ENCODE peak calls at places on chromosomes 4 and X, in five cellular contexts. K, M, G, Y and J are unnamed samples.

GRCh38 chr4:122329876-122330595 is 48.8 kb upstream of the ADAD1 start:
- DNase-seq in K (no peak), M (no peak), G (no peak), Y (no peak), J (no peak)

GRCh38 chr4:123807866-123808265 is 411.3 kb downstream of the SPRY1 start:
- DNase-seq in G (no peak), K (no peak), M (no peak), Y (no peak), J (no peak)

GRCh38 chr4:68963389-68963788 is 11.8 kb upstream of the UGT2A3 start:
- DNase-seq in M (no peak), Y (no peak), K (no peak), G (no peak), J (no peak)

GRCh38 chrX:38857736-38858432 is 56.6 kb downstream of the MID1IP1 start:
- DNase-seq in M (no peak), Y (no peak), K (no peak), G (no peak), J (no peak)

GRCh38 chr4:39181520-39181904 is 817 bp upstream of the WDR19 start:
- DNase-seq in G (no peak), M (no peak), Y (no peak), K (no peak), J (no peak)

GRCh38 chr4:76881375-76881774 is 16.6 kb downstream of the SOWAHB start:
- DNase-seq in M (no peak), G (no peak), Y (peak), K (no peak), J (no peak)

GRCh38 chr4:55303818-55304217 is 42.2 kb upstream of the SRD5A3 start:
- DNase-seq in K (no peak), Y (peak), G (no peak), M (no peak), J (no peak)

GRCh38 chr4:143186202-143186601 is 1.5 kb downstream of the USP38 start:
- DNase-seq in K (no peak), Y (no peak), G (no peak), M (no peak), J (no peak)

GRCh38 chr4:35025152-35025834 is 1219.0 kb downstream of the ARAP2 start:
- DNase-seq in Y (no peak), G (no peak), M (no peak), K (no peak), J (no peak)

GRCh38 chr4:156969136-156969535 is 2.5 kb downstream of the PDGFC start:
- DNase-seq in G (no peak), M (no peak), K (no peak), Y (no peak), J (no peak)

GRCh38 chr4:131006388-131006787 is 1910.4 kb downstream of the C4orf33 start:
- DNase-seq in K (no peak), M (no peak), G (no peak), Y (no peak), J (no peak)

GRCh38 chr4:142350886-142351285 is 495.2 kb downstream of the INPP4B start:
- DNase-seq in Y (no peak), G (no peak), M (no peak), K (no peak), J (no peak)

GRCh38 chrX:153817291-153817690 is 13.1 kb downstream of the PDZD4 start:
- DNase-seq in G (no peak), M (no peak), K (no peak), Y (no peak), J (no peak)

GRCh38 chr4:165873298-165874071 is 448 bp downstream of the TLL1 start:
- DNase-seq in G (peak), M (peak), K (no peak), Y (peak), J (no peak)

GRCh38 chr4:1975391-1975801 is 33.4 kb downstream of the NELFA start:
- DNase-seq in M (no peak), Y (no peak), K (no peak), G (no peak), J (no peak)

GRCh38 chrX:10393899-10394298 is 226.5 kb downstream of the MID1 start:
- DNase-seq in M (no peak), G (no peak), K (no peak), Y (no peak), J (no peak)

GRCh38 chrX:118350221-118350620 is 4.3 kb downstream of the WDR44 start:
- DNase-seq in K (peak), G (no peak), M (no peak), Y (no peak), J (no peak)

GRCh38 chr4:169438057-169438480 is 167.3 kb upstream of the SH3RF1 start:
- DNase-seq in Y (no peak), M (no peak), K (no peak), G (no peak), J (no peak)